ENCODE peak calls at places on chromosomes 7 and 10, in five cellular contexts. X, N, O, R and M are unnamed samples. For H3K4me1 and H3K36me3, the result is how much of the 10 kb centered on the place peaks cover.

GRCh38 chr7:44155191-44156185 is 14.4 kb upstream of the MYL7 start:
- DNase-seq in X (no peak), N (no peak), O (no peak), R (no peak), M (no peak)

GRCh38 chr7:95491634-95492314 is 6.0 kb downstream of the ASB4 start:
- DNase-seq in X (peak), N (peak), O (no peak), R (no peak), M (no peak)

GRCh38 chr10:117342638-117343037 is 32.6 kb downstream of the PDZD8 start:
- DNase-seq in X (peak), N (no peak), O (no peak), R (peak), M (no peak)

GRCh38 chr7:101790566-101791293 is 26.7 kb upstream of the CUX1 start:
- DNase-seq in X (no peak), N (no peak), O (no peak), R (no peak), M (no peak)

GRCh38 chr10:11440250-11441150 is 170.9 kb downstream of the USP6NL start:
- DNase-seq in X (no peak), N (no peak), O (no peak), R (peak), M (no peak)

GRCh38 chr10:26311383-26311940 is 94.9 kb downstream of the GAD2 start:
- DNase-seq in X (no peak), N (no peak), O (no peak), R (no peak), M (peak)

GRCh38 chr7:6530626-6531491 is 20.4 kb downstream of the GRID2IP start:
- DNase-seq in X (no peak), N (no peak), O (peak), R (peak), M (no peak)

GRCh38 chr10:114902151-114902550 is 35.8 kb upstream of the TRUB1 start:
- DNase-seq in X (peak), N (no peak), O (no peak), R (no peak), M (no peak)

GRCh38 chr7:143887078-143887477 is 14.9 kb downstream of the TCAF1 start:
- DNase-seq in X (no peak), N (no peak), O (no peak), R (no peak), M (no peak)

GRCh38 chr7:129375221-129375938 is 58.9 kb upstream of the STRIP2 start:
- DNase-seq in X (no peak), N (no peak), O (no peak), R (peak), M (no peak)

GRCh38 chr10:75624632-75625031 is 193.2 kb downstream of the LRMDA start:
- DNase-seq in X (no peak), N (no peak), O (no peak), R (no peak), M (no peak)

GRCh38 chr7:38321515-38321944 is 48.1 kb upstream of the TARP start:
- DNase-seq in X (peak), N (no peak), O (no peak), R (no peak), M (no peak)

GRCh38 chr10:80455461-80456345 is 1.6 kb downstream of the TSPAN14 start:
- DNase-seq in X (no peak), N (no peak), O (peak), R (no peak), M (no peak)
- H3K4me1 ChIP-seq in X (under half), N (half or more), O (half or more), R (under half), M (under half)

GRCh38 chr10:92001995-92002394 is 78.4 kb downstream of the BTAF1 start:
- DNase-seq in X (no peak), N (no peak), O (no peak), R (no peak), M (no peak)
- H3K36me3 ChIP-seq in X (under half), N (under half), O (under half), R (under half), M (under half)

DNA sequence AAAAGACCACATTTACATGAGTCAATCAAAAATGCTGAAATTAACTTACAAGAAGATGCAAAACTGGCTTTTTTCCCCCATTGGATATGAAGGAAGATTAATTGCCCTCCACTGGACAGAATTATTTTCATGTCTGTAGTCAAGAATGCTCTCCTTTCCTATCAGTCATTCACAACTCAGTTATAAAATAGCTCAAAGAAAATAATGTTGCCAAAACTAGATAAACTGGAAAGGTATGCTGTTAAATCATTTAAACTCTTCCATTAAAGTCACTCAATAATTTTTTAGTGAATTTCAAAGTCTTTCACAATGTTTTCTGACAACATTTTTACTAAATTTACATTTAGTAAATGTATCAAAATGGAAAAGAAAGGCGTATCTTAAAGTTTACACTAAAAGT is 384.5 kb downstream of the HGF start:
- DNase-seq in X (no peak), N (no peak), O (no peak), R (no peak), M (no peak)
- H3K4me1 ChIP-seq in X (under half), N (under half), O (under half), R (under half), M (under half)

GRCh38 chr7:100071018-100071723 is 10.4 kb downstream of the ZNF3 start:
- DNase-seq in X (no peak), N (no peak), O (no peak), R (no peak), M (no peak)

GRCh38 chr7:100065452-100066186 is 15.9 kb downstream of the ZNF3 start:
- DNase-seq in X (peak), N (no peak), O (no peak), R (no peak), M (no peak)

GRCh38 chr7:100072462-100072861 is 9.1 kb downstream of the ZNF3 start:
- DNase-seq in X (no peak), N (no peak), O (no peak), R (no peak), M (no peak)

GRCh38 chr7:100066953-100067352 is 14.6 kb downstream of the ZNF3 start:
- DNase-seq in X (no peak), N (no peak), O (no peak), R (no peak), M (no peak)

GRCh38 chr7:100069991-100070390 is 11.5 kb downstream of the ZNF3 start:
- DNase-seq in X (no peak), N (no peak), O (no peak), R (no peak), M (no peak)
- H3K36me3 ChIP-seq in X (half or more), N (half or more), O (under half), R (half or more), M (under half)

GRCh38 chr10:132572545-132572937 is 35.0 kb downstream of the INPP5A start:
- DNase-seq in X (peak), N (no peak), O (no peak), R (no peak), M (no peak)

GRCh38 chr10:132575320-132576201 is 38.0 kb downstream of the INPP5A start:
- DNase-seq in X (peak), N (peak), O (no peak), R (no peak), M (no peak)

GRCh38 chr10:132571565-132572544 is 34.3 kb downstream of the INPP5A start:
- DNase-seq in X (peak), N (peak), O (peak), R (peak), M (no peak)

GRCh38 chr10:132574783-132575319 is 37.3 kb downstream of the INPP5A start:
- DNase-seq in X (peak), N (peak), O (no peak), R (no peak), M (no peak)

GRCh38 chr10:132574288-132574687 is 36.7 kb downstream of the INPP5A start:
- DNase-seq in X (no peak), N (no peak), O (no peak), R (no peak), M (no peak)
- H3K4me1 ChIP-seq in X (half or more), N (half or more), O (under half), R (under half), M (under half)